ENCODE peak calls at places on chromosomes 5 and 9, in four cellular contexts. F, Q, W and I are unnamed samples.

GRCh38 chr5:133322743-133323142 is 270.9 kb downstream of the HSPA4 start:
- DNase-seq in F (peak), Q (no peak), W (no peak), I (no peak)

GRCh38 chr9:129610473-129611301 is 10.2 kb downstream of the C9orf50 start:
- DNase-seq in F (no peak), Q (peak), W (peak), I (peak)

GRCh38 chr9:74772126-74772525 is 115.6 kb downstream of the TRPM6 start:
- DNase-seq in F (no peak), Q (no peak), W (no peak), I (no peak)

GRCh38 chr9:74125916-74126315 is 371.2 kb upstream of the RORB start:
- DNase-seq in F (no peak), Q (no peak), W (no peak), I (no peak)

GRCh38 chr9:130189840-130190239 is 17.6 kb downstream of the NCS1 start:
- DNase-seq in F (no peak), Q (no peak), W (no peak), I (no peak)

GRCh38 chr9:136619742-136620440 is 42.8 kb upstream of the EGFL7 start:
- DNase-seq in F (no peak), Q (no peak), W (no peak), I (no peak)

GRCh38 chr9:88574993-88575392 is 40.0 kb downstream of the NXNL2 start:
- DNase-seq in F (peak), Q (no peak), W (no peak), I (no peak)

GRCh38 chr5:92979716-92980115 is 601.3 kb downstream of the NR2F1-AS1 start:
- DNase-seq in F (no peak), Q (no peak), W (no peak), I (no peak)

GRCh38 chr5:132103969-132104391 is 30.4 kb downstream of the CSF2 start:
- DNase-seq in F (no peak), Q (no peak), W (no peak), I (no peak)

GRCh38 chr5:120464627-120465280 is 654 bp downstream of the PRR16 start:
- DNase-seq in F (peak), Q (no peak), W (no peak), I (no peak)

GRCh38 chr5:41517909-41518308 is 7.5 kb upstream of the PLCXD3 start:
- DNase-seq in F (no peak), Q (no peak), W (no peak), I (no peak)

GRCh38 chr5:172858511-172858989 is 24.5 kb downstream of the ERGIC1 start:
- DNase-seq in F (peak), Q (no peak), W (no peak), I (no peak)

GRCh38 chr9:107674937-107675277 is 185.3 kb upstream of the KLF4 start:
- DNase-seq in F (peak), Q (no peak), W (no peak), I (no peak)

GRCh38 chr9:27537027-27537435 is 7.4 kb upstream of the MOB3B start:
- DNase-seq in F (no peak), Q (no peak), W (no peak), I (no peak)

GRCh38 chr9:107260437-107261081 is 22.5 kb upstream of the RAD23B start:
- DNase-seq in F (no peak), Q (no peak), W (no peak), I (no peak)

GRCh38 chr9:110799396-110799795 is 130.8 kb downstream of the MUSK start:
- DNase-seq in F (no peak), Q (no peak), W (no peak), I (no peak)

GRCh38 chr9:127567119-127567897 is 44.8 kb upstream of the STXBP1 start:
- DNase-seq in F (peak), Q (no peak), W (no peak), I (no peak)

GRCh38 chr5:11494340-11494739 is 409.9 kb downstream of the CTNND2 start:
- DNase-seq in F (no peak), Q (no peak), W (no peak), I (no peak)

GRCh38 chr9:130912932-130913598 is 16.5 kb upstream of the QRFP start:
- DNase-seq in F (peak), Q (no peak), W (no peak), I (no peak)

GRCh38 chr5:11504794-11505193 is 399.5 kb downstream of the CTNND2 start:
- DNase-seq in F (no peak), Q (no peak), W (no peak), I (no peak)

GRCh38 chr9:110606179-110606578 is 26.6 kb upstream of the SVEP1 start:
- DNase-seq in F (no peak), Q (no peak), W (no peak), I (no peak)

GRCh38 chr9:113992994-113993393 is 85.1 kb downstream of the AMBP start:
- DNase-seq in F (no peak), Q (no peak), W (no peak), I (no peak)

GRCh38 chr9:16901589-16901988 is 31.1 kb upstream of the BNC2 start:
- DNase-seq in F (peak), Q (no peak), W (no peak), I (no peak)

GRCh38 chr9:127574089-127574921 is 37.8 kb upstream of the STXBP1 start:
- DNase-seq in F (peak), Q (no peak), W (no peak), I (no peak)

GRCh38 chr9:129811967-129812363 is 9.0 kb downstream of the TOR1B start:
- DNase-seq in F (no peak), Q (no peak), W (no peak), I (no peak)

GRCh38 chr5:177133119-177133844 is at the start of gene NSD1:
- DNase-seq in F (peak), Q (peak), W (peak), I (peak)

GRCh38 chr5:90097082-90097477 is 312.5 kb downstream of the CETN3 start:
- DNase-seq in F (no peak), Q (no peak), W (no peak), I (no peak)

GRCh38 chr5:139460457-139460856 is 2.1 kb downstream of the ECSCR start:
- DNase-seq in F (no peak), Q (no peak), W (no peak), I (no peak)

GRCh38 chr5:72633041-72633445 is 125.8 kb upstream of the ZNF366 start:
- DNase-seq in F (no peak), Q (no peak), W (no peak), I (no peak)

GRCh38 chr5:176844706-176845391 is 34.5 kb downstream of the UNC5A start:
- DNase-seq in F (no peak), Q (no peak), W (no peak), I (no peak)

GRCh38 chr5:626850-627249 is 14.7 kb downstream of the CEP72 start:
- DNase-seq in F (no peak), Q (no peak), W (no peak), I (no peak)

GRCh38 chr9:122213589-122214413 is 15.0 kb downstream of the LHX6 start:
- DNase-seq in F (no peak), Q (peak), W (peak), I (no peak)

GRCh38 chr9:27939186-27939585 is 365.9 kb upstream of the C9orf72 start:
- DNase-seq in F (no peak), Q (no peak), W (no peak), I (no peak)

GRCh38 chr5:671459-672328 is 21.5 kb downstream of the TPPP start:
- DNase-seq in F (peak), Q (peak), W (peak), I (peak)

GRCh38 chr5:55104036-55104767 is 1.8 kb downstream of the GZMA start:
- DNase-seq in F (peak), Q (peak), W (no peak), I (no peak)
- H3K4me3 ChIP-seq in F (no peak), Q (peak), W (peak), I (peak)

GRCh38 chr9:4792572-4793411 is at the start of gene RCL1:
- DNase-seq in F (peak), Q (peak), W (peak), I (peak)

GRCh38 chr9:4788703-4789102 is 4.0 kb upstream of the RCL1 start:
- DNase-seq in F (no peak), Q (no peak), W (no peak), I (no peak)

GRCh38 chr9:4793412-4794005 is 765 bp downstream of the RCL1 start:
- DNase-seq in F (no peak), Q (peak), W (no peak), I (no peak)

GRCh38 chr9:4787876-4788275 is 4.9 kb upstream of the RCL1 start:
- DNase-seq in F (no peak), Q (no peak), W (no peak), I (no peak)

DNA sequence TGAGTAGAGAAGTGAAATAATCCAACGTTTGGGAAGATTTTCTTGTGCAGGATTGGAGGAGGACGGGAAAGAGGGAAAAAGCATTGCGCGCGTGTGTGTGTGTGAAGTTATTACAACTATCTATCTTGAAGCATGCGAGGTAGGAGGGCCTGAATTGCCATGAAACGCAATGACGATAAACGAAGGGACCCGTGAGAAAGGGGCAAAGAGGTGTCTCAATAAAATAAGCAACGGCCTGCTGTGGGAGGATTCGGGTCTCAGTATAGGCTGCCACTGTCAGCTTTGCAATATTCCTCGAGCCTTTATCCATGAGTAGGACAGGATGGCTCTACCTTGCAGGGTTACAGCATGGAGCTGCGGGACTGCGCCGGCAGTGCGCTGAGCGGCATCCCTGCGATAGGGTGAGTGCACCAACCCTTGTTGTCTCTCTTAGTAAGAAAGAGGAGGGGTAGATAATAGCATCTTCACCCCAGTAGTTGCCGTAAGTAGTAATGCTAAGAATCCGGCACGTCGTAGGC is 631 bp upstream of the RCL1 start:
- DNase-seq in F (no peak), Q (no peak), W (peak), I (no peak)
- H3K4me3 ChIP-seq in F (peak), Q (peak), W (peak), I (peak)

DNA sequence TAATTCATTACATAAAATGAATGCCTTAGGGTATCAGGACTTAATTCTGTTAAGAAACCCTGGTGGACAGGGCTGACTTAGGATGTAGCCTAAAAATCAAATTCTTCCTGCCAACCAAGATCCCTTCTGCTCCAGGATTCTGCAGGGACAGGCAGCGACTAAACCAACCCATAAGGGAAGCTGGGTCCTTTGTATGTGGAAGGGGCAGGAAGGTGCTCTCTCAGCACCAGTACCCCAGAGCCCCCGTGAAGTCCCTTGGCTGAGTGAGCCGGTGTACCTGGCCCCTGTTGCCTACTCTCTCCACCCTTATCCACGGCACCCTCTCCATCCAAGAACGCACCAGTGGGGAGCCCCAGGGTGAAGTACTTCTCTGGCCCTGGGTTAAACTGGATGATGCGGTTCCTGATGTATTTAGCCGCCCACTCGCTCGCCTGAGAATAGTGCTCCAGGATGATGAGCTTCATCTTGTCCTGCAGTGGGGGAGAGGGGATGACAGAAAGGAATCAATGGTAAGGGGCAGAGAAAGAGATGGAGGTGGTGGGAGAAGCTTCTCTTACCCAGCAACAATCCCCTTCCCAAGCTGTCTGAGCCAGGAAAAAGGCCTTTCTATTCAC is 1.1 kb downstream of the GNPDA1 start:
- DNase-seq in F (no peak), Q (no peak), W (no peak), I (no peak)
- H3K4me3 ChIP-seq in F (peak), Q (peak), W (peak), I (peak)

GRCh38 chr5:37198066-37198465 is 51.1 kb downstream of the CPLANE1 start:
- DNase-seq in F (no peak), Q (peak), W (no peak), I (no peak)
- H3K4me3 ChIP-seq in F (no peak), Q (peak), W (peak), I (peak)

GRCh38 chr9:94639996-94640376 is 668 bp upstream of the FBP1 start:
- DNase-seq in F (no peak), Q (no peak), W (no peak), I (no peak)
- H3K4me3 ChIP-seq in F (no peak), Q (peak), W (peak), I (peak)